ENCODE peak calls at places on chromosomes 11 and 22, in six cellular contexts. B, K, O, C, T and J are unnamed samples.

GRCh38 chr11:126542621-126543020 is 187.1 kb downstream of the ST3GAL4 start:
- DNase-seq in T (no peak), C (no peak), B (peak), K (no peak), O (no peak), J (no peak)

GRCh38 chr11:92651159-92651558 is 318.3 kb upstream of the MTNR1B start:
- DNase-seq in O (no peak), T (no peak), K (no peak), B (no peak), C (no peak), J (no peak)

GRCh38 chr11:15489281-15489680 is 374.6 kb downstream of the INSC start:
- DNase-seq in C (no peak), K (no peak), B (no peak), O (no peak), T (no peak), J (no peak)

GRCh38 chr11:103648670-103649400 is 387.6 kb upstream of the DDI1 start:
- DNase-seq in T (no peak), K (no peak), C (no peak), B (no peak), O (no peak), J (peak)

GRCh38 chr22:33116846-33117547 is 58.8 kb upstream of the SYN3 start:
- DNase-seq in K (no peak), O (no peak), T (no peak), B (peak), C (no peak), J (no peak)

GRCh38 chr11:70656293-70656692 is 258.0 kb downstream of the CTTN start:
- DNase-seq in K (no peak), O (no peak), T (no peak), B (no peak), C (no peak), J (no peak)

GRCh38 chr11:110125632-110126031 is 32.4 kb downstream of the ZC3H12C start:
- DNase-seq in C (no peak), T (no peak), O (no peak), K (no peak), B (peak), J (no peak)

GRCh38 chr11:11451501-11452005 is 98.5 kb upstream of the CSNK2A3 start:
- DNase-seq in B (peak), C (no peak), O (peak), T (no peak), K (no peak), J (no peak)

GRCh38 chr22:28909375-28909774 is 26.0 kb downstream of the ZNRF3 start:
- DNase-seq in B (no peak), K (no peak), C (no peak), T (peak), O (peak), J (no peak)

GRCh38 chr22:46070215-46070721 is 80.1 kb upstream of the PPARA start:
- DNase-seq in K (no peak), O (peak), T (peak), B (no peak), C (no peak), J (peak)

GRCh38 chr11:15055620-15056356 is 17.6 kb upstream of the CALCB start:
- DNase-seq in B (no peak), T (no peak), O (no peak), K (peak), C (no peak), J (no peak)

GRCh38 chr11:106173291-106173690 is 95.8 kb downstream of the AASDHPPT start:
- DNase-seq in K (no peak), T (no peak), O (no peak), B (no peak), C (no peak), J (no peak)

GRCh38 chr11:59616396-59616982 is 915 bp upstream of the OSBP start:
- DNase-seq in C (no peak), O (no peak), K (no peak), T (no peak), B (no peak), J (no peak)

GRCh38 chr11:3859373-3859881 is 4.0 kb downstream of the STIM1 start:
- DNase-seq in O (peak), T (peak), C (no peak), B (no peak), K (no peak), J (no peak)

GRCh38 chr11:888290-889212 is 22.1 kb downstream of the CHID1 start:
- DNase-seq in B (no peak), T (no peak), K (no peak), C (no peak), O (no peak), J (no peak)

GRCh38 chr22:19688301-19689290 is 25.7 kb upstream of the SEPTIN5 start:
- DNase-seq in B (no peak), T (no peak), C (no peak), O (no peak), K (no peak), J (no peak)

GRCh38 chr22:36892292-36892691 is 21.1 kb upstream of the CSF2RB start:
- DNase-seq in O (no peak), C (no peak), T (no peak), B (no peak), K (no peak), J (no peak)

GRCh38 chr11:67438121-67438902 is 830 bp upstream of the PTPRCAP start:
- DNase-seq in B (no peak), C (no peak), O (peak), T (peak), K (no peak), J (no peak)

GRCh38 chr11:1356007-1356435 is 33.7 kb upstream of the BRSK2 start:
- DNase-seq in B (no peak), O (no peak), C (no peak), K (no peak), T (no peak), J (peak)

GRCh38 chr11:90614318-90614717 is 391.5 kb upstream of the CHORDC1 start:
- DNase-seq in T (no peak), O (peak), B (no peak), K (no peak), C (no peak), J (no peak)

GRCh38 chr11:19829109-19829790 is 116.6 kb downstream of the NAV2 start:
- DNase-seq in K (no peak), B (no peak), C (no peak), T (no peak), O (peak), J (no peak)